ENCODE peak calls at places on chromosome 2, in four cellular contexts. One of them, this sample, is unnamed.
A peak's percentile ranks its signal among the peaks of the same experiment; 100 is the strongest.

GRCh38 chr2:11305338-11305737 is 39.1 kb downstream of the ROCK2 start:
- DNase-seq in astrocyte: no peak
- DNase-seq in esophagus squamous epithelium: no peak
- DNase-seq in fibroblast of mammary gland: no peak
- DNase-seq in this sample: no peak

GRCh38 chr2:70132244-70133126 is 45.2 kb downstream of the PCBP1 start:
- DNase-seq in fibroblast of mammary gland: peak; percentile 76
- DNase-seq in astrocyte: peak; percentile 37
- DNase-seq in esophagus squamous epithelium: no peak
- DNase-seq in this sample: peak; percentile 44

GRCh38 chr2:95043300-95043786 is 17.8 kb downstream of the MAL start:
- DNase-seq in esophagus squamous epithelium: no peak
- DNase-seq in astrocyte: peak; percentile 69
- DNase-seq in fibroblast of mammary gland: peak; percentile 81
- DNase-seq in this sample: peak; percentile 21

GRCh38 chr2:218645126-218645525 is 14.3 kb downstream of the ZNF142 start:
- DNase-seq in fibroblast of mammary gland: peak; percentile 87
- DNase-seq in astrocyte: peak; percentile 38
- DNase-seq in esophagus squamous epithelium: no peak
- DNase-seq in this sample: peak; percentile 93

GRCh38 chr2:128405467-128405900 is 86.8 kb upstream of the HS6ST1 start:
- DNase-seq in fibroblast of mammary gland: no peak
- DNase-seq in astrocyte: no peak
- DNase-seq in esophagus squamous epithelium: no peak
- DNase-seq in this sample: no peak

GRCh38 chr2:241867776-241868420 is 1.6 kb upstream of the RTP5 start:
- DNase-seq in astrocyte: no peak
- DNase-seq in fibroblast of mammary gland: no peak
- DNase-seq in esophagus squamous epithelium: no peak
- DNase-seq in this sample: no peak

GRCh38 chr2:178865121-178865520 is 57.9 kb upstream of the TTN start:
- DNase-seq in astrocyte: no peak
- DNase-seq in esophagus squamous epithelium: no peak
- DNase-seq in fibroblast of mammary gland: peak; percentile 73
- DNase-seq in this sample: peak; percentile 15

GRCh38 chr2:34985474-34985873 is 1370.1 kb upstream of the CRIM1 start:
- DNase-seq in esophagus squamous epithelium: no peak
- DNase-seq in fibroblast of mammary gland: no peak
- DNase-seq in astrocyte: no peak
- DNase-seq in this sample: no peak

GRCh38 chr2:120469486-120469885 is 123.5 kb downstream of the INHBB start:
- DNase-seq in esophagus squamous epithelium: no peak
- DNase-seq in fibroblast of mammary gland: peak; percentile 60
- DNase-seq in astrocyte: no peak
- DNase-seq in this sample: no peak

GRCh38 chr2:223414646-223415045 is 187.5 kb downstream of the SCG2 start:
- DNase-seq in fibroblast of mammary gland: peak; percentile 70
- DNase-seq in esophagus squamous epithelium: no peak
- DNase-seq in astrocyte: peak; percentile 94
- DNase-seq in this sample: peak; percentile 40

GRCh38 chr2:186972281-186972970 is 123.5 kb upstream of the ZSWIM2 start:
- DNase-seq in fibroblast of mammary gland: no peak
- DNase-seq in esophagus squamous epithelium: no peak
- DNase-seq in astrocyte: no peak
- DNase-seq in this sample: no peak

GRCh38 chr2:58484201-58484600 is 243.1 kb upstream of the FANCL start:
- DNase-seq in astrocyte: peak; percentile 96
- DNase-seq in fibroblast of mammary gland: peak; percentile 22
- DNase-seq in esophagus squamous epithelium: no peak
- DNase-seq in this sample: peak; percentile 54

GRCh38 chr2:188512456-188512855 is 220.8 kb downstream of the GULP1 start:
- DNase-seq in astrocyte: peak; percentile 51
- DNase-seq in fibroblast of mammary gland: peak; percentile 72
- DNase-seq in esophagus squamous epithelium: no peak
- DNase-seq in this sample: peak; percentile 57

GRCh38 chr2:35447210-35447609 is 908.4 kb upstream of the CRIM1 start:
- DNase-seq in esophagus squamous epithelium: no peak
- DNase-seq in fibroblast of mammary gland: no peak
- DNase-seq in astrocyte: no peak
- DNase-seq in this sample: no peak

GRCh38 chr2:159855153-159856140 is 57.4 kb upstream of the CD302 start:
- DNase-seq in astrocyte: peak; percentile 4
- DNase-seq in fibroblast of mammary gland: peak; percentile 42
- DNase-seq in esophagus squamous epithelium: no peak
- DNase-seq in this sample: peak; percentile 27

GRCh38 chr2:65204461-65205230 is 23.0 kb upstream of the ACTR2 start:
- DNase-seq in astrocyte: no peak
- DNase-seq in fibroblast of mammary gland: peak; percentile 16
- DNase-seq in esophagus squamous epithelium: no peak
- DNase-seq in this sample: peak; percentile 13

GRCh38 chr2:153478289-153479261 is at the start of gene RPRM:
- DNase-seq in fibroblast of mammary gland: peak; percentile 57
- DNase-seq in esophagus squamous epithelium: no peak
- DNase-seq in astrocyte: peak; percentile 29
- DNase-seq in this sample: peak; percentile 62

GRCh38 chr2:102664439-102665042 is 45.2 kb downstream of the SLC9A2 start:
- DNase-seq in esophagus squamous epithelium: no peak
- DNase-seq in fibroblast of mammary gland: peak; percentile 59
- DNase-seq in astrocyte: peak; percentile 68
- DNase-seq in this sample: peak; percentile 100

GRCh38 chr2:44130441-44130840 is 38.2 kb upstream of the PPM1B start:
- DNase-seq in fibroblast of mammary gland: peak; percentile 53
- DNase-seq in esophagus squamous epithelium: no peak
- DNase-seq in astrocyte: peak; percentile 50
- DNase-seq in this sample: peak; percentile 32

GRCh38 chr2:227826019-227826521 is 12.4 kb downstream of the CCL20 start:
- DNase-seq in esophagus squamous epithelium: no peak
- DNase-seq in fibroblast of mammary gland: no peak
- DNase-seq in astrocyte: no peak
- DNase-seq in this sample: peak; percentile 66

GRCh38 chr2:229273384-229274338 is 2.6 kb upstream of the PID1 start:
- DNase-seq in fibroblast of mammary gland: peak; percentile 88
- DNase-seq in astrocyte: peak; percentile 74
- DNase-seq in esophagus squamous epithelium: no peak
- DNase-seq in this sample: peak; percentile 82

GRCh38 chr2:112839407-112840067 is 3.0 kb upstream of the IL1B start:
- DNase-seq in fibroblast of mammary gland: peak; percentile 38
- DNase-seq in esophagus squamous epithelium: no peak
- DNase-seq in astrocyte: no peak
- DNase-seq in this sample: peak; percentile 53

GRCh38 chr2:30267576-30267975 is 36.2 kb downstream of the LBH start:
- DNase-seq in esophagus squamous epithelium: no peak
- DNase-seq in astrocyte: no peak
- DNase-seq in fibroblast of mammary gland: no peak
- DNase-seq in this sample: no peak

GRCh38 chr2:200308001-200308400 is 1.5 kb downstream of the SPATS2L start:
- DNase-seq in esophagus squamous epithelium: no peak
- DNase-seq in fibroblast of mammary gland: peak; percentile 53
- DNase-seq in astrocyte: peak; percentile 37
- DNase-seq in this sample: peak; percentile 26

GRCh38 chr2:100272848-100273329 is 49.4 kb downstream of the LONRF2 start:
- DNase-seq in astrocyte: no peak
- DNase-seq in esophagus squamous epithelium: no peak
- DNase-seq in fibroblast of mammary gland: peak; percentile 41
- DNase-seq in this sample: no peak

GRCh38 chr2:30686000-30686399 is 121.2 kb downstream of the CAPN13 start:
- DNase-seq in esophagus squamous epithelium: no peak
- DNase-seq in astrocyte: no peak
- DNase-seq in fibroblast of mammary gland: no peak
- DNase-seq in this sample: no peak

GRCh38 chr2:170648037-170648436 is 67.1 kb upstream of the SP5 start:
- DNase-seq in esophagus squamous epithelium: no peak
- DNase-seq in fibroblast of mammary gland: no peak
- DNase-seq in astrocyte: no peak
- DNase-seq in this sample: no peak

GRCh38 chr2:141992695-141993094 is 138.1 kb downstream of the LRP1B start:
- DNase-seq in fibroblast of mammary gland: no peak
- DNase-seq in esophagus squamous epithelium: no peak
- DNase-seq in astrocyte: no peak
- DNase-seq in this sample: no peak

GRCh38 chr2:53452957-53453748 is 314.5 kb upstream of the CHAC2 start:
- DNase-seq in fibroblast of mammary gland: no peak
- DNase-seq in astrocyte: no peak
- DNase-seq in esophagus squamous epithelium: no peak
- DNase-seq in this sample: no peak

GRCh38 chr2:220014961-220015360 is 387.5 kb downstream of the SLC4A3 start:
- DNase-seq in astrocyte: no peak
- DNase-seq in fibroblast of mammary gland: no peak
- DNase-seq in esophagus squamous epithelium: no peak
- DNase-seq in this sample: no peak

GRCh38 chr2:105287692-105288091 is 41.8 kb downstream of the TGFBRAP1 start:
- DNase-seq in fibroblast of mammary gland: peak; percentile 58
- DNase-seq in astrocyte: peak; percentile 10
- DNase-seq in esophagus squamous epithelium: no peak
- DNase-seq in this sample: peak; percentile 70

DNA sequence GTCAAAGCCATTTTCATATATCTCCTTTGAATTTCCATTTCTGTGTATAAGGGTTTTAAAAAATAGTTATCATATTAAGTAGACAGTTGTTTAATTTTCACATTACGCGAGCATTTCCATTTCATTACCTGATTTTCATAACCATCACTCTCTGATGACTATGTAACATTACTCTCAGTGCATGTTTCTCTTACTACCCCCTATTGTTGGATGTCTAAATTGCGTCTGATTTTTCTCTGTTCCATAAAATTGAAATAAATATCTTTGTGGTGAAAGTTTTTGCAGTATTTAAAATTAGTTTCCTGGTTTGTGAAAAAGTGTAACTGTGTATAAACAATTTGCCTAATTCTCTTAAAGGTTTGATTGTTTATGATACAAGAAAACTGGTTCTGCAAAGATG is 123.8 kb downstream of the MYO1B start:
- DNase-seq in astrocyte: no peak
- DNase-seq in esophagus squamous epithelium: no peak
- DNase-seq in fibroblast of mammary gland: peak; percentile 34
- DNase-seq in this sample: no peak
- TF ChIP-seq CTCF in astrocyte: peak; percentile 32
- TF ChIP-seq CTCF in esophagus squamous epithelium: no peak
- TF ChIP-seq CTCF in fibroblast of mammary gland: peak; percentile 60
- TF ChIP-seq CTCF in this sample: peak; percentile 24

DNA sequence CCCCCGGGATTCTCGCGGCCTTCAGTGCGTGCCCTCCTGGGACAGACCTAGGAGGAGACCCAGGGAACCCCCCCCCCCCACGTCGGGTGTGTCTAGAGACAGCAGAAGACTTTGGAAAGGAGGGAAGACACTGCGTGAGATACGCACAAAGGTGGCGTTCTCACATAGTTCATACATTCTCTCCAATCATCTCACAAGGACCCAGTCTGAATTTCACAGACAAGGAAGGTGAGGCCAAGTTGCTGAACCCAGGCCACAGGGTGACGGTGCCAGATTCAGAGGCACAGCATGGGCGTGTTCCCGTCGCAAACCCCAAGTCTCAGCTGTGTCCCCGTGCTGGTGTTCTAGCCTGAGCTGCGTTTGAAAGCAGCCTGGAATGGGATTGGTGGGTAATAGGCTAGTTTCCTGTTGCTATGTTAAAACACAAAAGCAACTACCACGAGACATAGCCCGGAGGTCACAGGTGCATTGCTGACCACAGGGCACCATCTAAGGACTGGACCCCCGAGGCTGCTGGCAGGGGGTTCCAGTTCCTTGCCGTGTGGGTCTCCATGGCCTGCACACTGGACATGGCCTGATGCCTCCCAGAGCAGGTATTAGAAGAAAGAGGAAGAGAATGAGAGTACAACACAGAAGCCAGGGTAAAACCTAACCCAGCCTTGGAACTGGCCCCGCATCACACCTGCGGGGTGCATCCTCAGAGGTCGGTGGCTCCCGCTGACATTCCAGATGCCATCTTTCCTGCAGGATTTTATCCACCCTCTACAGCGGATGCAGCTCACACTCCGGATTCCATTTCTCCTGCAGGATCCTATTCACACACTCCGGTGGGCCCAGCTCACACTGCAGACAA is 1.1 kb upstream of the PXDN start:
- DNase-seq in esophagus squamous epithelium: no peak
- DNase-seq in astrocyte: no peak
- DNase-seq in fibroblast of mammary gland: no peak
- DNase-seq in this sample: no peak
- H3K4me3 ChIP-seq in esophagus squamous epithelium: peak overlapping the region; percentile 86
- H3K4me3 ChIP-seq in astrocyte: peak overlapping the region; percentile 66
- H3K4me3 ChIP-seq in fibroblast of mammary gland: peak overlapping the region; percentile 64
- H3K4me3 ChIP-seq in this sample: peak overlapping the region; percentile 43

DNA sequence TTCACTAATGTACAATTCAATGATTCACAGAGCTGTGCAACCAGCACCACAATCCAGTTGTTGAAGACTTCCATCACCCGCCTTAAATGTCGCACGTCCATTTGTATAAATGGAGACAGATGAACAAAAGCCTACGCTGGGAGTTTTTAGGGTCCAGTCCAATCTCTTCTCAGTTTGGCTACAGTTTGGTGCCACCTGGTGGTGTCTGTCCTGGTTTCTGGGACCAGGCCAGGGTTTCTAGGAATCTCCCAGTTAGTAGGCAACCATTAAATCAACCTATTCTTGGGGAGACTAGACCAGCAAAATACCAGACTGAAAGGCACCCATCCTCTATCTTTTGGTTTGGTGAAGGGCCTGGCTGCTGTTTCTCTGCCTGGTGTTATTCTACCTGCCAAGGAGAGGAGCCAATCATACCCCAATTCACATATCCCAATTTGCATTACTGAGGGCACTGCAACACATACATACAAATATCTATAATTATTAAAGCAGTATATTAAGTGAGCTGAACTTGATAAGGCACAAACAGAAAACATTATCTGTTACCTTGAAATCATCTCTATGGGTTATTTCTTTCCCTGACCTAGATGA is 3.2 kb upstream of the DDX1 start:
- DNase-seq in fibroblast of mammary gland: peak; percentile 69
- DNase-seq in esophagus squamous epithelium: no peak
- DNase-seq in astrocyte: peak; percentile 33
- DNase-seq in this sample: peak; percentile 66
- TF ChIP-seq CTCF in fibroblast of mammary gland: peak; percentile 66
- TF ChIP-seq CTCF in esophagus squamous epithelium: peak; percentile 54
- TF ChIP-seq CTCF in astrocyte: peak; percentile 77
- TF ChIP-seq CTCF in this sample: peak; percentile 81

DNA sequence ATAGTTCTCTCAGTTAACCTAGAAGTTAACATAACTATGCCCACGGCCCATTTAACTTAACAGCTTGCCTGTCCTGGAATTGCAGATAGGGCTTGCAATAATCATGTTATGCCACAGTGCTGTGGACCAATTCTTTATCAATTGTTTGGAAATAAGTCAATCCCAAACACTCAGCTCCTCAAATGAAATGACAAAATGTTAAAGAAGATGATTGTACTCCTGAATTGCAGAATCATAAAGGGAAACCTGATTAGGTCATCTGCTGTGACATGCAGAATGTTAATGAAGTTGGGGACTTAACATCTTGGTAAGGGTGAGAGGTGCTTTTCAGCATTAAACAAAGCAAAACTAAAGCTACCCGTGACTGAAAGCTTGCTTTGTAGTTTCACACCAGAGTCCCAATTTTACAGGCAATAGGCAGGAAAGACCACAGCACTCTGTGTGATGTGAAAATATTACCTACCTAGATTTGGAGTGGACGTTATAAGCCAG is 363.9 kb downstream of the GPD2 start:
- DNase-seq in esophagus squamous epithelium: no peak
- DNase-seq in astrocyte: no peak
- DNase-seq in fibroblast of mammary gland: no peak
- DNase-seq in this sample: no peak
- H3K4me3 ChIP-seq in esophagus squamous epithelium: no peak overlapping the region
- H3K4me3 ChIP-seq in astrocyte: peak overlapping the region; percentile 52
- H3K4me3 ChIP-seq in fibroblast of mammary gland: no peak overlapping the region
- H3K4me3 ChIP-seq in this sample: no peak overlapping the region

This sample was measured in epithelial cell of esophagus.